ENCODE peak calls at places on chromosome 1, in eight cellular contexts. O, F, H, Q, G, D, A and M are unnamed samples.

GRCh38 chr1:218496561-218496960 is 151.4 kb downstream of the TGFB2 start:
- DNase-seq in Q (no peak), G (peak; percentile 79), H (no peak), O (no peak), A (peak; percentile 92), F (no peak), D (no peak), M (no peak)

GRCh38 chr1:165481820-165482532 is 37.0 kb upstream of the RXRG start:
- DNase-seq in D (no peak), G (peak; percentile 47), H (no peak), Q (no peak), A (peak; percentile 51), F (peak; percentile 47), O (no peak), M (no peak)

GRCh38 chr1:17427696-17428660 is 11.5 kb downstream of the RCC2 start:
- DNase-seq in A (no peak), O (no peak), G (no peak), Q (no peak), H (no peak), F (peak; percentile 50), D (peak; percentile 24), M (no peak)

GRCh38 chr1:192807221-192807967 is 1.4 kb upstream of the RGS2 start:
- DNase-seq in D (no peak), Q (no peak), F (no peak), H (no peak), A (no peak), O (no peak), G (peak; percentile 20), M (no peak)

GRCh38 chr1:103517380-103518047 is 8.0 kb upstream of the RNPC3 start:
- DNase-seq in A (no peak), O (no peak), G (no peak), D (no peak), Q (no peak), F (no peak), H (no peak), M (no peak)

GRCh38 chr1:58717979-58718378 is 18.1 kb upstream of the MYSM1 start:
- DNase-seq in H (no peak), D (no peak), G (no peak), Q (no peak), F (no peak), O (no peak), A (no peak), M (no peak)

GRCh38 chr1:30815556-30815955 is 58.0 kb upstream of the LAPTM5 start:
- DNase-seq in Q (no peak), G (no peak), O (no peak), D (no peak), A (no peak), F (no peak), H (no peak), M (no peak)

GRCh38 chr1:109627692-109628399 is 8.2 kb downstream of the AMPD2 start:
- DNase-seq in O (no peak), Q (no peak), D (no peak), H (no peak), A (no peak), G (no peak), F (no peak), M (no peak)

GRCh38 chr1:202376247-202376646 is 27.7 kb downstream of the PPP1R12B start:
- DNase-seq in O (no peak), Q (no peak), G (no peak), A (no peak), F (no peak), D (no peak), H (no peak), M (no peak)

GRCh38 chr1:110880708-110881374 is 7.9 kb downstream of the CD53 start:
- DNase-seq in A (no peak), H (peak; percentile 12), Q (no peak), F (no peak), D (no peak), O (no peak), G (no peak), M (no peak)

GRCh38 chr1:43437031-43437973 is 16.4 kb downstream of the HYI start:
- DNase-seq in D (no peak), Q (no peak), A (no peak), G (no peak), H (no peak), F (no peak), O (peak; percentile 40), M (no peak)

GRCh38 chr1:226688056-226688748 is 50.9 kb downstream of the ITPKB start:
- DNase-seq in F (no peak), Q (peak; percentile 52), H (no peak), D (no peak), G (no peak), A (no peak), O (no peak), M (peak; percentile 63)

GRCh38 chr1:200099040-200099439 is 71.5 kb downstream of the NR5A2 start:
- DNase-seq in A (no peak), O (no peak), D (no peak), F (no peak), H (no peak), G (no peak), Q (no peak), M (no peak)

GRCh38 chr1:201310986-201311355 is 27.7 kb downstream of the PKP1 start:
- DNase-seq in D (peak; percentile 81), G (peak; percentile 29), A (no peak), O (no peak), H (no peak), F (peak; percentile 60), Q (no peak), M (no peak)

GRCh38 chr1:167158095-167158812 is 62.4 kb upstream of the POU2F1 start:
- DNase-seq in Q (no peak), G (no peak), F (no peak), D (no peak), A (no peak), O (no peak), H (no peak), M (no peak)

GRCh38 chr1:95503371-95504145 is 269.5 kb downstream of the RWDD3 start:
- DNase-seq in O (no peak), H (no peak), A (no peak), D (no peak), Q (no peak), G (no peak), F (no peak), M (no peak)

GRCh38 chr1:31574749-31575372 is 1.5 kb upstream of the TINAGL1 start:
- DNase-seq in A (no peak), D (no peak), H (no peak), F (no peak), Q (peak; percentile 1), O (no peak), G (no peak), M (no peak)

GRCh38 chr1:160432371-160432786 is 32.0 kb downstream of the VANGL2 start:
- DNase-seq in O (no peak), G (no peak), H (no peak), A (no peak), F (no peak), D (no peak), Q (no peak), M (no peak)

GRCh38 chr1:247295274-247295684 is 36.4 kb downstream of the ZNF496 start:
- DNase-seq in A (no peak), Q (peak; percentile 41), H (no peak), O (no peak), F (no peak), D (no peak), G (no peak), M (no peak)

GRCh38 chr1:88746916-88747315 is 62.8 kb downstream of the PKN2 start:
- DNase-seq in F (no peak), O (no peak), Q (no peak), A (no peak), D (no peak), G (no peak), H (no peak), M (no peak)

GRCh38 chr1:18746981-18747380 is 112.5 kb downstream of the TAS1R2 start:
- DNase-seq in A (no peak), Q (no peak), O (no peak), D (no peak), H (no peak), F (no peak), G (no peak), M (no peak)

DNA sequence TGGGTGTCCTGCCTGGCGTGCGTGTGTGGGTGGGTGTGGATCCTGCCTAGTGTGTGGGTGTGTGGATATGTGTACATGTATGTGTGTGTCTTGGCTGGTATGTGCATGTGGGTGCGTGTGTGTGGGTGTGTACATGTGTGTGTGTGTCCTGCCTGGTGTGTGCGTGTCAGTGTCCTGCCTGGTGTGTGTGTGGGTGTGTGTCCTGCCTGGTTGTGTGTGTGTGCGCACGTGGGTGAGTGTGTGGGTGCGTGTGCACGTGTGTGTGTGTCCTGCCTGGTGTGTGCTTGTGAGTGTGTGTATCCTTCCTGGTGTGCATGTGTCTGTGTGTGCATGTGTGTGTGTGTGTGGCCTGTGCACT is 60.1 kb downstream of the PRDM16 start:
- DNase-seq in G (no peak), H (no peak), O (no peak), Q (no peak), F (no peak), A (no peak), D (no peak), M (no peak)
- H3K27ac ChIP-seq in G (no peak overlapping the region), H (no peak overlapping the region), O (peak overlapping the region; percentile 98), Q (no peak overlapping the region), F (no peak overlapping the region), A (no peak overlapping the region), D (no peak overlapping the region), M (no peak overlapping the region)

GRCh38 chr1:149962039-149962647 is 25.5 kb upstream of the MTMR11 start:
- DNase-seq in F (peak; percentile 45), H (peak; percentile 71), O (peak; percentile 50), D (peak; percentile 68), Q (peak; percentile 74), G (peak; percentile 51), A (peak; percentile 62), M (no peak)
- H3K27ac ChIP-seq in F (peak overlapping the region; percentile 21), H (no peak overlapping the region), O (no peak overlapping the region), D (peak overlapping the region; percentile 53), Q (no peak overlapping the region), G (no peak overlapping the region), A (no peak overlapping the region), M (peak overlapping the region; percentile 83)

GRCh38 chr1:67676946-67677345 is 8.1 kb upstream of the GADD45A start:
- DNase-seq in D (no peak), O (no peak), G (no peak), F (no peak), A (no peak), Q (no peak), H (no peak), M (no peak)

GRCh38 chr1:67677925-67678324 is 7.1 kb upstream of the GADD45A start:
- DNase-seq in A (no peak), H (no peak), F (no peak), O (no peak), Q (no peak), G (no peak), D (no peak), M (no peak)

GRCh38 chr1:67677408-67677807 is 7.6 kb upstream of the GADD45A start:
- DNase-seq in Q (no peak), G (no peak), H (no peak), F (no peak), A (no peak), D (no peak), O (no peak), M (no peak)

GRCh38 chr1:67680486-67680885 is 4.5 kb upstream of the GADD45A start:
- DNase-seq in G (no peak), Q (no peak), O (no peak), A (no peak), F (no peak), D (no peak), H (no peak), M (no peak)

GRCh38 chr1:67679691-67680090 is 5.3 kb upstream of the GADD45A start:
- DNase-seq in F (no peak), D (no peak), H (no peak), A (no peak), Q (no peak), O (no peak), G (no peak), M (no peak)
- H3K27ac ChIP-seq in F (no peak overlapping the region), D (no peak overlapping the region), H (no peak overlapping the region), A (no peak overlapping the region), Q (no peak overlapping the region), O (no peak overlapping the region), G (no peak overlapping the region), M (no peak overlapping the region)

GRCh38 chr1:184889183-184889582 is 85.1 kb downstream of the NIBAN1 start:
- DNase-seq in O (no peak), G (no peak), A (no peak), F (no peak), D (no peak), Q (no peak), H (no peak), M (no peak)
- H3K27ac ChIP-seq in O (peak overlapping the region; percentile 89), G (no peak overlapping the region), A (no peak overlapping the region), F (peak overlapping the region; percentile 79), D (peak overlapping the region; percentile 2), Q (no peak overlapping the region), H (no peak overlapping the region), M (no peak overlapping the region)